ENCODE peak calls at places on chromosome 15, in six cellular contexts. Z, S, D, W, U and T are unnamed samples.
A peak's percentile ranks its signal among the peaks of the same experiment; 100 is the strongest.

GRCh38 chr15:40769310-40770146 is at the start of gene C15orf62:
- DNase-seq in Z (no peak), S (peak; percentile 31), D (no peak), W (no peak), U (no peak), T (no peak)

GRCh38 chr15:47965297-47965696 is 155.5 kb upstream of the SLC24A5 start:
- DNase-seq in Z (no peak), S (no peak), D (no peak), W (peak; percentile 36), U (no peak), T (no peak)

GRCh38 chr15:64634576-64635485 is 140.6 kb downstream of the RBPMS2 start:
- DNase-seq in Z (peak; percentile 71), S (no peak), D (no peak), W (peak; percentile 81), U (peak; percentile 50), T (peak; percentile 76)

GRCh38 chr15:76345880-76346665 is 9.5 kb downstream of the ISL2 start:
- DNase-seq in Z (no peak), S (no peak), D (peak; percentile 35), W (peak; percentile 82), U (peak; percentile 77), T (no peak)

GRCh38 chr15:37372064-37372463 is 271.7 kb upstream of the MEIS2 start:
- DNase-seq in Z (no peak), S (no peak), D (peak; percentile 0), W (no peak), U (no peak), T (no peak)

GRCh38 chr15:74833376-74834107 is 7.1 kb downstream of the CPLX3 start:
- DNase-seq in Z (no peak), S (no peak), D (no peak), W (no peak), U (no peak), T (no peak)

GRCh38 chr15:68542771-68543544 is 35.8 kb upstream of the CORO2B start:
- DNase-seq in Z (no peak), S (peak; percentile 96), D (peak; percentile 13), W (no peak), U (no peak), T (peak; percentile 91)

GRCh38 chr15:87219650-87220615 is 1036.6 kb downstream of the NTRK3 start:
- DNase-seq in Z (no peak), S (no peak), D (peak; percentile 6), W (no peak), U (no peak), T (peak; percentile 70)

GRCh38 chr15:67792250-67792942 is 32.9 kb upstream of the SKOR1 start:
- DNase-seq in Z (no peak), S (no peak), D (no peak), W (no peak), U (no peak), T (no peak)

GRCh38 chr15:82709081-82709420 is 624 bp downstream of the AP3B2 start:
- DNase-seq in Z (no peak), S (no peak), D (no peak), W (peak; percentile 80), U (peak; percentile 80), T (peak; percentile 1)

GRCh38 chr15:68203956-68204355 is 1.2 kb downstream of the CALML4 start:
- DNase-seq in Z (no peak), S (no peak), D (no peak), W (no peak), U (no peak), T (no peak)

GRCh38 chr15:48721061-48721810 is 75.7 kb upstream of the FBN1 start:
- DNase-seq in Z (no peak), S (peak; percentile 33), D (no peak), W (no peak), U (no peak), T (peak; percentile 16)

GRCh38 chr15:63186065-63186464 is 3.3 kb upstream of the RAB8B start:
- DNase-seq in Z (no peak), S (peak; percentile 84), D (peak; percentile 92), W (no peak), U (no peak), T (peak; percentile 79)

GRCh38 chr15:71079208-71080044 is 35.8 kb upstream of the THSD4 start:
- DNase-seq in Z (no peak), S (peak; percentile 90), D (peak; percentile 88), W (no peak), U (no peak), T (no peak)

GRCh38 chr15:42191610-42192346 is 16.3 kb downstream of the VPS39 start:
- DNase-seq in Z (no peak), S (no peak), D (no peak), W (no peak), U (no peak), T (no peak)

GRCh38 chr15:71154607-71155200 is 39.4 kb downstream of the THSD4 start:
- DNase-seq in Z (no peak), S (no peak), D (no peak), W (no peak), U (no peak), T (no peak)

GRCh38 chr15:84987949-84988624 is 6.4 kb downstream of the PDE8A start:
- DNase-seq in Z (no peak), S (no peak), D (peak; percentile 53), W (no peak), U (peak; percentile 38), T (no peak)

GRCh38 chr15:40003491-40003916 is 35.5 kb downstream of the SRP14 start:
- DNase-seq in Z (no peak), S (no peak), D (no peak), W (no peak), U (no peak), T (no peak)

GRCh38 chr15:63977102-63977501 is 69.2 kb downstream of the DAPK2 start:
- DNase-seq in Z (no peak), S (no peak), D (no peak), W (peak; percentile 20), U (no peak), T (no peak)

GRCh38 chr15:64334530-64334929 is 21.4 kb downstream of the CSNK1G1 start:
- DNase-seq in Z (no peak), S (no peak), D (peak; percentile 32), W (peak; percentile 69), U (no peak), T (no peak)

GRCh38 chr15:69222002-69222474 is 61.6 kb downstream of the GLCE start:
- DNase-seq in Z (no peak), S (no peak), D (no peak), W (no peak), U (no peak), T (no peak)

DNA sequence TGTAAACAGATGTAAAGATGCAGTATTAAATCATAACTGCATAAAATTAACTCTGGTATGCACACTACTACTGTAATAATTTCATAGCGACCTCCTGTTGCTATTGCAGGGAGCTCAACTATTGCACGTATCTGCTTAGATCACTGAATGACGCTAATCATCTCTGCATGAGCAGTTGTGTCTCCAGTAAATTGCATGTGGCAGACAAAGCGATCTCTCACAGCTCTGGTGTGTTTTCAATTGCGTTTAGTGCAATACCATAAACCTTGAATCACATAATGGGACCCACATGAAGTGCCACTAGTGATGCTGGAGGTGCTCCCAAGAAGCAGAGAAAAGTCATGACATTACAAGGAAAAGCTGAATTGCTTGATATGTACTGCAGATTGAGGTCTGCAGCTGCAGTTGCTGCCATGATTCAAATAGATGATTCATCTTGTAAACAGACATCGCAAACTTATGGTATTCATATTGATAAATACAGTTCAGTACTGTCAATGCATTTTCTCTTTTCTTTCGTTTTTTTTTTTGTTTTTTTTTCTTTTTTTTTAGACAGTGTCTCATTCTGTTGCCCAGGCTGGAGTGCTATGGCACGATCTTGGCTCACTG is 30.2 kb upstream of the LCTL start:
- DNase-seq in Z (no peak), S (peak; percentile 54), D (no peak), W (no peak), U (no peak), T (no peak)
- H4K91ac ChIP-seq in Z (no peak overlapping the region), S (no peak overlapping the region), D (no peak overlapping the region), W (no peak overlapping the region), U (no peak overlapping the region), T (no peak overlapping the region)

GRCh38 chr15:96344120-96344705 is 13.7 kb downstream of the NR2F2 start:
- DNase-seq in Z (no peak), S (no peak), D (no peak), W (no peak), U (peak; percentile 55), T (no peak)
- H3K4me1 ChIP-seq in Z (peaks cover 45% of the 10 kb centered on the region), S (peaks cover 49% of the 10 kb centered on the region), D (peaks cover 13% of the 10 kb centered on the region), W (no peaks in the 10 kb centered on the region), U (peaks cover 25% of the 10 kb centered on the region), T (peaks cover 33% of the 10 kb centered on the region)

DNA sequence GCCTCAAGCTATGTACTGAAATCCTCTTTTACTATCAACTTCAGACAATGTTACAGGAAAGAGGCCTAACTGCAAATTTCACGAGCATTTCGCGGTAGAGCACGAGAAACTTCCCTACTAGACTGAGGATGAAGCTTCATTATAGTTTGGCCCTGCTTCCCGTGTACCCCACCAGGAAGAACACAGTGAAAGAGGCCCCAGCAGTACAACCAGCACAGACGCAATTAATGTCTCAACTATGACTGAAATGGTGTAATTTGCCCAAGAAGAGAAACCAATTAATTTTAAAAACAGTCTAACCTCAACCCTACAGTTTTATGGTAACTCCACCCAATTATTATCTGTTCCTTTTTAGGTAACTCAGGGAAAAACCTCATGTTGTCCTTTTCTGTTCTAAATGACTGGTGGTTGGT is 12.1 kb downstream of the CHSY1 start:
- DNase-seq in Z (no peak), S (no peak), D (no peak), W (no peak), U (no peak), T (no peak)
- H4K91ac ChIP-seq in Z (no peak overlapping the region), S (no peak overlapping the region), D (no peak overlapping the region), W (no peak overlapping the region), U (no peak overlapping the region), T (no peak overlapping the region)

DNA sequence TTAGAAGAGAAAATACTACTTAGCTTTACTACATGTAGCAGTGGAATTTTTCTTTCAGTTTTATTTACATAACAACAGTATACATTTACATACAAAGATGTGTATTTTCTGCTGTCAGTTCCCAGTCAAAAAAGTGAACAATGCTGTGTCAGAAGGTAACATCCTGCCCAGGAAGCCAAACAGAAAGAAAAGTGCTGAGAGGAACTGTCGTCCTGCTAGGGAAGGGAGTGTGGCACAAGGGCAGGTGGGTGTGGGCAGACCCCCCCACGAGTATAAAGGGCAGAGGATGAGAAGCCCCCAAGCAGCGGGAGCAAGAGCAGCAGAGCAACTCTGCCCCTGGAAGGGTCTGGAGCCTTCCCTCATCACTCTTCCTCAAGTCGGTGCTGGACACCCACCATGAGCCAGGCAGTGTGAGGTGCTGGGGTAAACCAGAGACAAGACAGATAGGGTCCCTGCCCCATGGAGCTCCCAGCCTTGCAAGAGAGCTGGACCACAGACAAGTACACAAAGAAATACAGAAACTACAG is 39.7 kb downstream of the TBC1D2B start:
- DNase-seq in Z (no peak), S (no peak), D (no peak), W (no peak), U (no peak), T (no peak)
- H3K4me1 ChIP-seq in Z (peaks cover 12% of the 10 kb centered on the region), S (peaks cover 15% of the 10 kb centered on the region), D (no peaks in the 10 kb centered on the region), W (no peaks in the 10 kb centered on the region), U (no peaks in the 10 kb centered on the region), T (peaks cover 16% of the 10 kb centered on the region)